ENCODE peak calls at places on chromosomes 4 and X, in six cellular contexts. G, Y, J, H, A and E are unnamed samples.

GRCh38 chr4:94924566-94924965 is 166.8 kb downstream of the BMPR1B start:
- DNase-seq in A (no peak), H (no peak), G (no peak), Y (no peak), J (no peak), E (no peak)

GRCh38 chr4:138062929-138063328 is 179.2 kb downstream of the SLC7A11 start:
- DNase-seq in J (no peak), A (no peak), G (no peak), H (no peak), Y (no peak), E (peak)

GRCh38 chr4:89267392-89267791 is 40.2 kb downstream of the GPRIN3 start:
- DNase-seq in H (no peak), A (no peak), J (no peak), G (no peak), Y (no peak), E (no peak)

GRCh38 chr4:25448379-25449109 is 71.5 kb downstream of the ANAPC4 start:
- DNase-seq in J (no peak), A (no peak), Y (no peak), H (no peak), G (no peak), E (peak)

GRCh38 chrX:17725176-17725575 is 12.1 kb upstream of the SCML1 start:
- DNase-seq in G (no peak), Y (no peak), A (no peak), H (no peak), J (peak), E (no peak)

GRCh38 chr4:113435893-113436292 is 325.6 kb downstream of the CAMK2D start:
- DNase-seq in Y (no peak), H (no peak), G (no peak), A (no peak), J (no peak), E (peak)

GRCh38 chr4:56804551-56804950 is 16.9 kb downstream of the SPINK2 start:
- DNase-seq in Y (no peak), G (no peak), H (no peak), A (no peak), J (no peak), E (peak)

GRCh38 chrX:43005561-43005960 is 227.6 kb upstream of the PPP1R2C start:
- DNase-seq in J (no peak), H (no peak), A (no peak), G (no peak), Y (no peak), E (no peak)

GRCh38 chr4:108796173-108796572 is 33.3 kb upstream of the ETNPPL start:
- DNase-seq in H (no peak), G (no peak), A (no peak), J (no peak), Y (no peak), E (no peak)

GRCh38 chr4:90240333-90240732 is 113.1 kb downstream of the CCSER1 start:
- DNase-seq in A (no peak), Y (no peak), G (no peak), H (no peak), J (no peak), E (no peak)

GRCh38 chr4:176927664-176928063 is 134.9 kb upstream of the VEGFC start:
- DNase-seq in A (no peak), J (no peak), Y (no peak), G (no peak), H (no peak), E (peak)

GRCh38 chrX:15674899-15675489 is 10.4 kb upstream of the CLTRN start:
- DNase-seq in G (peak), A (peak), Y (peak), J (peak), H (peak), E (peak)

GRCh38 chr4:78529569-78530209 is 21.9 kb upstream of the ANXA3 start:
- DNase-seq in A (no peak), Y (no peak), J (no peak), H (no peak), G (no peak), E (peak)

GRCh38 chr4:1472911-1473518 is 66.8 kb upstream of the NKX1-1 start:
- DNase-seq in H (no peak), Y (no peak), J (no peak), A (no peak), G (no peak), E (no peak)

GRCh38 chrX:139795196-139795595 is 87.2 kb upstream of the MCF2 start:
- DNase-seq in G (no peak), Y (no peak), H (no peak), J (no peak), A (no peak), E (no peak)

GRCh38 chrX:132837126-132837525 is 121.3 kb downstream of the HS6ST2 start:
- DNase-seq in Y (no peak), A (no peak), H (no peak), J (no peak), G (no peak), E (no peak)

GRCh38 chr4:1122501-1122900 is 9.1 kb upstream of the RNF212 start:
- DNase-seq in H (no peak), G (no peak), J (no peak), A (no peak), Y (no peak), E (no peak)

GRCh38 chrX:88660836-88661235 is 86.2 kb upstream of the CPXCR1 start:
- DNase-seq in J (no peak), A (no peak), H (no peak), Y (no peak), G (no peak), E (no peak)

GRCh38 chr4:169117591-169118081 is 107.6 kb upstream of the CBR4 start:
- DNase-seq in A (no peak), G (no peak), J (no peak), Y (no peak), H (no peak), E (peak)

GRCh38 chr4:96150501-96150900 is 310.6 kb downstream of the PDHA2 start:
- DNase-seq in H (no peak), G (no peak), A (no peak), Y (no peak), J (no peak), E (no peak)

GRCh38 chrX:65600106-65600505 is 65.5 kb upstream of the LAS1L start:
- DNase-seq in J (no peak), H (no peak), G (no peak), A (no peak), Y (no peak), E (no peak)

GRCh38 chr4:24701683-24702082 is 93.7 kb upstream of the SOD3 start:
- DNase-seq in Y (no peak), A (no peak), J (no peak), G (no peak), H (no peak), E (no peak)

GRCh38 chrX:112874140-112874539 is 33.5 kb upstream of the AMOT start:
- DNase-seq in G (no peak), Y (no peak), A (no peak), H (no peak), J (no peak), E (no peak)

GRCh38 chrX:115952417-115953092 is 218.0 kb upstream of the AGTR2 start:
- DNase-seq in A (no peak), H (no peak), J (peak), G (no peak), Y (peak), E (no peak)

GRCh38 chrX:115946059-115946458 is 224.5 kb upstream of the AGTR2 start:
- DNase-seq in G (no peak), H (no peak), J (no peak), Y (no peak), A (no peak), E (no peak)

GRCh38 chrX:115948018-115948923 is 222.3 kb upstream of the AGTR2 start:
- DNase-seq in A (no peak), Y (no peak), J (peak), G (no peak), H (no peak), E (no peak)

GRCh38 chrX:115949900-115950822 is 220.4 kb upstream of the AGTR2 start:
- DNase-seq in H (no peak), J (peak), G (no peak), Y (peak), A (no peak), E (no peak)
- TF ChIP-seq CTCF in H (no peak), J (peak), G (no peak), Y (no peak), A (no peak), E (no peak)

DNA sequence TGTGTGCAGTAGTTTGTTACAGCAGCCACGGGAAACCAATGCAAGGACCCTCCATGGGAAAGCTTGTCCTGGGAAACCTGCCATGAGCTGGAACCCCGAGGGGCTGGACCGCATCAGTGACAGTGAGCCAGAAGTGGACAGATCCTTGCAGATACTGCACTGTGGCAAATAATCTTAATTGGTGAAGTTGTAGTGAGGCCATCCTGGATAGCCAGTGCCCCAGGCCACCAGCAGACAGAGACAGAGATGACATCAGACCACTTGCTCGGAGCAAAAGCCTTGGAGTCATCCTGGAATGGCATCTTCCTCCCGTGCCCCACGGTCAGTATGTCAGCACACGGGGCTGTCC is 35.2 kb upstream of the SORCS2 start:
- DNase-seq in J (no peak), H (peak), Y (peak), G (no peak), A (no peak), E (no peak)
- TF ChIP-seq CTCF in J (no peak), H (no peak), Y (no peak), G (no peak), A (no peak), E (no peak)

DNA sequence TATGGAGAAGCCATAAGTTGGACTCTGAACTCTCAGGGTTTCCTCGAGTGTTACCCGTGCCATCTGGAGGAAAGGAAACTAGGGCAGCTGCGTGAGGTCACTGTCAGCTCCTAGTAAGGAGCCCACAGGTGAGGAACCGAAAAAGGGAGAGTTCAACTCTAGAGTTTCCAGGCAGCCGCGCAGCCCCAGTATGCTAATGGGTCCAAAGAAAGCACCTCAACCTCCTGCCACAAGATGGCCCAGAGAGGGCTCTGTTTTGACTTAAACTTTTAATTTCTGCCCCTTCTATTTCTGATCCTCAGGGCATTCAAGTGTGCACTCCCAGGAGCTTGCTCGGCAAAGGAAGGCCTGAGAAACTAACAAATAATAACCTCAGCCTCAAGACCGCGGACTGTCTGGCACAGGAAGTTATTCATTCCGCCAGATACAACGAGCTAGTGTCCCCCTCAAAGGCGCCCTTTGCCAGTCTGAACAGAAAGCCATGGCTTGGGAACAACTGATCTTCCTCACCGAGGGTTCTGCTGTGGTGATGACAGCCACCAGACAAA is 13.9 kb downstream of the SCARB2 start:
- DNase-seq in A (no peak), Y (peak), H (no peak), J (no peak), G (no peak), E (no peak)
- TF ChIP-seq CTCF in A (no peak), Y (no peak), H (peak), J (no peak), G (no peak), E (no peak)

GRCh38 chrX:28349888-28350287 is 237.4 kb upstream of the IL1RAPL1 start:
- DNase-seq in G (no peak), H (no peak), Y (no peak), A (no peak), J (no peak), E (no peak)

GRCh38 chrX:28347526-28347925 is 239.7 kb upstream of the IL1RAPL1 start:
- DNase-seq in J (no peak), G (no peak), H (no peak), A (no peak), Y (no peak), E (no peak)
- TF ChIP-seq CTCF in J (no peak), G (no peak), H (no peak), A (no peak), Y (no peak), E (no peak)

GRCh38 chr4:182245541-182246245 is 2.5 kb downstream of the TENM3 start:
- DNase-seq in H (no peak), Y (no peak), J (no peak), G (no peak), A (no peak), E (no peak)

GRCh38 chr4:182245041-182245440 is 1.8 kb downstream of the TENM3 start:
- DNase-seq in J (no peak), Y (no peak), A (no peak), G (no peak), H (no peak), E (no peak)

GRCh38 chr4:182242793-182243192 is 409 bp upstream of the TENM3 start:
- DNase-seq in J (no peak), A (no peak), H (no peak), G (no peak), Y (no peak), E (peak)

GRCh38 chr4:182248295-182248694 is 5.1 kb downstream of the TENM3 start:
- DNase-seq in A (no peak), Y (no peak), J (no peak), G (no peak), H (no peak), E (no peak)

GRCh38 chr4:182246401-182247205 is 3.4 kb downstream of the TENM3 start:
- DNase-seq in J (no peak), G (no peak), A (no peak), H (no peak), Y (no peak), E (no peak)
- TF ChIP-seq CTCF in J (no peak), G (no peak), A (no peak), H (no peak), Y (no peak), E (no peak)